ENCODE peak calls at places on chromosome 10, in seven cellular contexts. One of them, this sample, is unnamed.

GRCh38 chr10:52172581-52172980 is 141.5 kb upstream of the DKK1 start:
- DNase-seq in WERI-Rb-1: no peak
- DNase-seq in lung: no peak
- DNase-seq in dorsolateral prefrontal cortex: no peak
- DNase-seq in heart right ventricle: no peak
- DNase-seq in brain microvascular endothelial cell: peak; percentile 31
- DNase-seq in CD8-positive, alpha-beta T cell: no peak
- DNase-seq in this sample: no peak

GRCh38 chr10:18079665-18080295 is 60.4 kb upstream of the CACNB2 start:
- DNase-seq in CD8-positive, alpha-beta T cell: no peak
- DNase-seq in lung: no peak
- DNase-seq in dorsolateral prefrontal cortex: no peak
- DNase-seq in brain microvascular endothelial cell: no peak
- DNase-seq in WERI-Rb-1: no peak
- DNase-seq in heart right ventricle: no peak
- DNase-seq in this sample: no peak

GRCh38 chr10:90047243-90047729 is 345.9 kb downstream of the KIF20B start:
- DNase-seq in WERI-Rb-1: no peak
- DNase-seq in CD8-positive, alpha-beta T cell: no peak
- DNase-seq in brain microvascular endothelial cell: no peak
- DNase-seq in dorsolateral prefrontal cortex: no peak
- DNase-seq in heart right ventricle: no peak
- DNase-seq in lung: no peak
- DNase-seq in this sample: no peak

GRCh38 chr10:66405566-66405965 is 520.3 kb upstream of the LRRTM3 start:
- DNase-seq in CD8-positive, alpha-beta T cell: no peak
- DNase-seq in brain microvascular endothelial cell: no peak
- DNase-seq in heart right ventricle: no peak
- DNase-seq in lung: no peak
- DNase-seq in dorsolateral prefrontal cortex: no peak
- DNase-seq in WERI-Rb-1: no peak
- DNase-seq in this sample: no peak

GRCh38 chr10:6347391-6347951 is 144.7 kb downstream of the PFKFB3 start:
- DNase-seq in brain microvascular endothelial cell: no peak
- DNase-seq in WERI-Rb-1: no peak
- DNase-seq in dorsolateral prefrontal cortex: peak; percentile 73
- DNase-seq in lung: no peak
- DNase-seq in CD8-positive, alpha-beta T cell: peak; percentile 18
- DNase-seq in heart right ventricle: no peak
- DNase-seq in this sample: no peak

GRCh38 chr10:116113721-116114501 is 159.1 kb downstream of the GFRA1 start:
- DNase-seq in brain microvascular endothelial cell: peak; percentile 9
- DNase-seq in dorsolateral prefrontal cortex: peak; percentile 66
- DNase-seq in WERI-Rb-1: no peak
- DNase-seq in heart right ventricle: no peak
- DNase-seq in lung: no peak
- DNase-seq in CD8-positive, alpha-beta T cell: no peak
- DNase-seq in this sample: no peak

GRCh38 chr10:111384556-111384955 is 307.7 kb downstream of the ADRA2A start:
- DNase-seq in CD8-positive, alpha-beta T cell: no peak
- DNase-seq in WERI-Rb-1: no peak
- DNase-seq in dorsolateral prefrontal cortex: no peak
- DNase-seq in heart right ventricle: no peak
- DNase-seq in lung: no peak
- DNase-seq in brain microvascular endothelial cell: no peak
- DNase-seq in this sample: no peak

GRCh38 chr10:129912161-129912917 is 51.7 kb downstream of the EBF3 start:
- DNase-seq in dorsolateral prefrontal cortex: peak; percentile 2
- DNase-seq in brain microvascular endothelial cell: no peak
- DNase-seq in heart right ventricle: no peak
- DNase-seq in WERI-Rb-1: no peak
- DNase-seq in lung: no peak
- DNase-seq in CD8-positive, alpha-beta T cell: no peak
- DNase-seq in this sample: no peak

GRCh38 chr10:27558612-27559020 is 54.5 kb downstream of the RAB18 start:
- DNase-seq in brain microvascular endothelial cell: peak; percentile 37
- DNase-seq in CD8-positive, alpha-beta T cell: no peak
- DNase-seq in dorsolateral prefrontal cortex: no peak
- DNase-seq in lung: peak; percentile 36
- DNase-seq in heart right ventricle: peak; percentile 66
- DNase-seq in WERI-Rb-1: peak; percentile 34
- DNase-seq in this sample: peak; percentile 67

DNA sequence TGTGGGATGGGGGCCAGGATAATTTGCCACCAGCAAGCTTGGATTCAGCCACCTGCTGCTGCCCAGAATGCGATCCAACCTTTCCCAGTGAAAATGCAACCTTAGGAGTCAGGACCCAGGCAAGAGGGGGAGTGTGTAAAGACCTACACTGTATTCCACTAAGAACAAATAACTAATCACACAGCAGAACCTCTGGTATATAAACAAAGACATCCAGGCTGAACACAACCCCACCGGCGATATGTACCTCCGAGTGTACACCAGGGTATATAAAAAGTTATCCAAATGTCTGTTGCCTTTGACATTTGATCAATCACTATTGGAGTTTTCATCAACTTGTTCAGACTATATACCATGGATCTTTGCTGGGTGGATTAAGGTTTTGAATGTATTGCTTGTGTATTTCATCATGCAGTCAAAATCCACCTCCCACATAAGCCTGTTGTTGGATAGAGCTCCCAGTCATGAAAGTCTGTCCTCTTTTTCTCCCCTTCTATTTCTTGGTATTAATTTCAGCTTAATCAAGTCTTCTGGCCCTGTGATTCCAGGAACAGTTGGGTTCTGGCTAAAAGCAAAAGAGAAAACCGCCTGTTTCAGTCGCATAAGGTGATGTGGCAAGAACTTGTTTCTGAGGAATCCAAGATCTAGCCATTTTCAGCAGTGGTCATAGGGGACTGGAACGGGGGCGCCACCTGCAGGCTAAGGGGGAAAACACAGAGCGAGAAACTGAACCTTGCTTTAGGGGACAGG is 290.7 kb downstream of the CCDC3 start:
- DNase-seq in CD8-positive, alpha-beta T cell: peak; percentile 64
- DNase-seq in WERI-Rb-1: peak; percentile 52
- DNase-seq in heart right ventricle: peak; percentile 64
- DNase-seq in brain microvascular endothelial cell: peak; percentile 79
- DNase-seq in dorsolateral prefrontal cortex: peak; percentile 79
- DNase-seq in lung: peak; percentile 78
- DNase-seq in this sample: peak; percentile 88
- TF ChIP-seq CTCF in CD8-positive, alpha-beta T cell: peak; percentile 90
- TF ChIP-seq CTCF in WERI-Rb-1: peak; percentile 72
- TF ChIP-seq CTCF in heart right ventricle: peak; percentile 89
- TF ChIP-seq CTCF in brain microvascular endothelial cell: peak; percentile 98
- TF ChIP-seq CTCF in dorsolateral prefrontal cortex: peak; percentile 85
- TF ChIP-seq CTCF in lung: peak; percentile 92
- TF ChIP-seq CTCF in this sample: peak; percentile 90

GRCh38 chr10:69802424-69803161 is 887 bp downstream of the COL13A1 start:
- DNase-seq in heart right ventricle: peak; percentile 55
- DNase-seq in lung: no peak
- DNase-seq in brain microvascular endothelial cell: peak; percentile 52
- DNase-seq in WERI-Rb-1: peak; percentile 71
- DNase-seq in dorsolateral prefrontal cortex: no peak
- DNase-seq in CD8-positive, alpha-beta T cell: no peak
- DNase-seq in this sample: peak; percentile 71
- H3K27me3 ChIP-seq in heart right ventricle: no peaks in the 10 kb centered on the region
- H3K27me3 ChIP-seq in lung: no peaks in the 10 kb centered on the region
- H3K27me3 ChIP-seq in brain microvascular endothelial cell: no peaks in the 10 kb centered on the region
- H3K27me3 ChIP-seq in WERI-Rb-1: no peaks in the 10 kb centered on the region
- H3K27me3 ChIP-seq in dorsolateral prefrontal cortex: peaks cover 27% of the 10 kb centered on the region
- H3K27me3 ChIP-seq in CD8-positive, alpha-beta T cell: peaks cover 5% of the 10 kb centered on the region
- H3K27me3 ChIP-seq in this sample: no peaks in the 10 kb centered on the region

DNA sequence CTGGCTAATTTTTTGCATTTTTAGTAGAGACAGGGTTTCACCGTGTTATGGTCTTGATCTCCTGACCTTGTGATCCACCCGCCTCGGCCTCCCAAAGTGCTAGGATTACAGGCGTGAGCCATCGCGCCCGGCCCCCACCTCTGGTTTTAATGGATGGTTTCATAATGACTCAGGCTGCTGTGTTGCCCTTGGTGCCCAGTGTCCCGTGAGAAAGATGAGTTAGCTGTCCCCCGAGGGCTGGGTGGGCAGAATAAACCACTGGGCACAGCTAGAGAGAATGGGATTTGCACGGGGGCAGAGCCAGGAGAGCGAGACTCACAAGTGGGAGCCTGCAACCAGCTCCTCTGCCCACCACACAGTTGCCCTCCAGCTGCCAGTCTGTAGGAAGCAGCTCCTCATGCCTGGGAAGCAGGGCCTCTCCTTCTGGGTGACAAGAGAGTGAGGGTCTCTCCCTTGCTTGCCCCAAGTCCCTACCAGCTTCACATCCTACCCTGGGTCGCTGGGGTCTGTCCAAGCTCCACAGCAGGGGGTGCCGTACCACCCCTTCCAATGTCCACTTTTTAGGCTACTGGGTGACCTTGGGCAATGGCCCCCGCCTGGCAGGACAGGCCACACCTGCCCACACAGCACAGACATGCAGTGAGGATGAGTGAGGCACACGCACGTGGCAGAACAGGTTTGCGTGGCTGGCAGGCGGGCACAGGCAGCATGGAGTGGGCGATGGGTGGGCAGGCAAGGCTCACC is 16.1 kb upstream of the NDST2 start:
- DNase-seq in heart right ventricle: no peak
- DNase-seq in WERI-Rb-1: no peak
- DNase-seq in dorsolateral prefrontal cortex: no peak
- DNase-seq in brain microvascular endothelial cell: peak; percentile 46
- DNase-seq in lung: no peak
- DNase-seq in CD8-positive, alpha-beta T cell: no peak
- DNase-seq in this sample: no peak
- TF ChIP-seq CTCF in heart right ventricle: no peak
- TF ChIP-seq CTCF in WERI-Rb-1: no peak
- TF ChIP-seq CTCF in dorsolateral prefrontal cortex: no peak
- TF ChIP-seq CTCF in brain microvascular endothelial cell: no peak
- TF ChIP-seq CTCF in lung: no peak
- TF ChIP-seq CTCF in CD8-positive, alpha-beta T cell: no peak
- TF ChIP-seq CTCF in this sample: no peak

GRCh38 chr10:117552156-117552620 is 9.6 kb downstream of the EMX2 start:
- DNase-seq in CD8-positive, alpha-beta T cell: no peak
- DNase-seq in brain microvascular endothelial cell: no peak
- DNase-seq in lung: no peak
- DNase-seq in dorsolateral prefrontal cortex: no peak
- DNase-seq in WERI-Rb-1: no peak
- DNase-seq in heart right ventricle: no peak
- DNase-seq in this sample: no peak
- H3K27me3 ChIP-seq in CD8-positive, alpha-beta T cell: peaks cover 11% of the 10 kb centered on the region
- H3K27me3 ChIP-seq in brain microvascular endothelial cell: peaks cover 57% of the 10 kb centered on the region
- H3K27me3 ChIP-seq in lung: peaks cover 22% of the 10 kb centered on the region
- H3K27me3 ChIP-seq in dorsolateral prefrontal cortex: peaks cover 92% of the 10 kb centered on the region
- H3K27me3 ChIP-seq in WERI-Rb-1: peaks cover 97% of the 10 kb centered on the region
- H3K27me3 ChIP-seq in heart right ventricle: peaks cover 29% of the 10 kb centered on the region
- H3K27me3 ChIP-seq in this sample: peaks cover 16% of the 10 kb centered on the region

DNA sequence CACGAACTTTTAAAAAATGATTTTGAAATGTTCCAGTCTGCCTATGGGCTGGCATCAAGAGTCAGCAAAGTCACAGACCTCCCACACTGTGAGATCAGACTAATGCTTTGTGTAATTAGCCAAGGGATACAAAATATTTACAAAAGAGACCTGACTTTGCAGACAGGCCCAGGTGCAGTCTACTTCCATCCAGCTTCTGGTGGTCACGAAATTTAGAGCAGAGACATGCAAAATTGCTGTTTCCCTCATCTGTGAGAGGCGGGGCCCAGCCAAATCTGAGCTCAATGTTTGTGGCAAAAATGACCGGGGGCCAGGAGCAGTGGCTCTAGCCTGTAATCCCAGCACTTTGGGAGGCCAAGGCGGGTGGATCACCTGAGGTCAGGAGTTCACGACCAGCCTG is 82.5 kb upstream of the PITRM1 start:
- DNase-seq in WERI-Rb-1: no peak
- DNase-seq in brain microvascular endothelial cell: no peak
- DNase-seq in dorsolateral prefrontal cortex: no peak
- DNase-seq in heart right ventricle: no peak
- DNase-seq in lung: no peak
- DNase-seq in CD8-positive, alpha-beta T cell: no peak
- DNase-seq in this sample: no peak
- TF ChIP-seq CTCF in WERI-Rb-1: no peak
- TF ChIP-seq CTCF in brain microvascular endothelial cell: no peak
- TF ChIP-seq CTCF in dorsolateral prefrontal cortex: no peak
- TF ChIP-seq CTCF in heart right ventricle: no peak
- TF ChIP-seq CTCF in lung: no peak
- TF ChIP-seq CTCF in CD8-positive, alpha-beta T cell: no peak
- TF ChIP-seq CTCF in this sample: no peak

GRCh38 chr10:101146392-101147251 is 15.5 kb downstream of the TLX1 start:
- DNase-seq in heart right ventricle: no peak
- DNase-seq in dorsolateral prefrontal cortex: no peak
- DNase-seq in CD8-positive, alpha-beta T cell: no peak
- DNase-seq in lung: no peak
- DNase-seq in WERI-Rb-1: no peak
- DNase-seq in brain microvascular endothelial cell: no peak
- DNase-seq in this sample: no peak

GRCh38 chr10:101144053-101144452 is 13.0 kb downstream of the TLX1 start:
- DNase-seq in CD8-positive, alpha-beta T cell: no peak
- DNase-seq in lung: no peak
- DNase-seq in heart right ventricle: no peak
- DNase-seq in dorsolateral prefrontal cortex: no peak
- DNase-seq in WERI-Rb-1: no peak
- DNase-seq in brain microvascular endothelial cell: no peak
- DNase-seq in this sample: no peak

GRCh38 chr10:101143354-101143648 is 12.2 kb downstream of the TLX1 start:
- DNase-seq in brain microvascular endothelial cell: no peak
- DNase-seq in lung: no peak
- DNase-seq in CD8-positive, alpha-beta T cell: no peak
- DNase-seq in dorsolateral prefrontal cortex: no peak
- DNase-seq in WERI-Rb-1: no peak
- DNase-seq in heart right ventricle: no peak
- DNase-seq in this sample: no peak

GRCh38 chr10:101145750-101146391 is 14.8 kb downstream of the TLX1 start:
- DNase-seq in dorsolateral prefrontal cortex: no peak
- DNase-seq in CD8-positive, alpha-beta T cell: no peak
- DNase-seq in lung: no peak
- DNase-seq in heart right ventricle: no peak
- DNase-seq in WERI-Rb-1: no peak
- DNase-seq in brain microvascular endothelial cell: no peak
- DNase-seq in this sample: no peak

DNA sequence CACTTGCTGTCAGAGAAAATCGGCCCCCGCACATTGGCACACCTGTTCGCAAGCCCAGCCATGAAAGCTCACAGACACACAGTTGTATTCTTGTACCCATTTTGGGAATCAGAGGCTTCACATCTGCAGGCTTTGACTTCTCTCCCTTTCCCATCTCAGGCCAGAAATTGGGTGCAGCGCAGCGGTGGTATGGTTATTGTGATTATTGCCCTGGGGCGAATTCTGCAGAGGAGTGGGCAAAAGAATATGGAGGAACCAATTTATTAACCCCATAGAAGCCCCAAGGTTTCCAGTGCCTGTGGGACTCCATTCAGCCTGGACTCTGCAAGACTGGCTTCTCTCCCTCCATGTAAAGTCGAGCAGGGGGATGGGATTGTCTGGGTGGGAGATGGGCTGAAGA is 14.0 kb downstream of the TLX1 start:
- DNase-seq in WERI-Rb-1: no peak
- DNase-seq in dorsolateral prefrontal cortex: no peak
- DNase-seq in lung: no peak
- DNase-seq in CD8-positive, alpha-beta T cell: no peak
- DNase-seq in heart right ventricle: no peak
- DNase-seq in brain microvascular endothelial cell: no peak
- DNase-seq in this sample: no peak
- H3K27me3 ChIP-seq in WERI-Rb-1: no peaks in the 10 kb centered on the region
- H3K27me3 ChIP-seq in dorsolateral prefrontal cortex: peaks cover 98% of the 10 kb centered on the region
- H3K27me3 ChIP-seq in lung: peaks cover 9% of the 10 kb centered on the region
- H3K27me3 ChIP-seq in CD8-positive, alpha-beta T cell: peaks cover 64% of the 10 kb centered on the region
- H3K27me3 ChIP-seq in heart right ventricle: peaks cover 29% of the 10 kb centered on the region
- H3K27me3 ChIP-seq in brain microvascular endothelial cell: peaks cover 88% of the 10 kb centered on the region
- H3K27me3 ChIP-seq in this sample: peaks cover 22% of the 10 kb centered on the region

This sample was measured in ascending aorta.